ENCODE peak calls at places on chromosome 12, in eight cellular contexts. O, B, N, T, E, V, I and J are unnamed samples.

GRCh38 chr12:56488041-56488955 is at the start of gene GLS2:
- DNase-seq in T (peak), O (peak), B (peak), I (peak), V (peak), E (peak), N (peak), J (peak)

GRCh38 chr12:79206871-79207270 is 342.3 kb downstream of the SYT1 start:
- DNase-seq in N (no peak), V (no peak), I (no peak), E (no peak), O (no peak), T (no peak), B (no peak), J (no peak)

GRCh38 chr12:91493308-91493707 is 310.7 kb upstream of the DCN start:
- DNase-seq in I (no peak), N (no peak), V (no peak), E (no peak), T (no peak), O (no peak), B (no peak), J (no peak)

GRCh38 chr12:72271401-72271740 is 799 bp upstream of the TRHDE start:
- DNase-seq in B (peak), N (no peak), T (no peak), O (peak), E (no peak), I (peak), V (peak), J (peak)

GRCh38 chr12:109951136-109951535 is 45.0 kb downstream of the GIT2 start:
- DNase-seq in O (no peak), V (no peak), T (no peak), B (no peak), E (no peak), N (no peak), I (no peak), J (no peak)

GRCh38 chr12:124914392-124915248 is at the start of gene UBC:
- DNase-seq in N (peak), T (peak), O (peak), V (peak), I (no peak), E (peak), B (no peak), J (peak)

GRCh38 chr12:53051058-53051880 is 1.4 kb downstream of the TNS2 start:
- DNase-seq in I (no peak), T (no peak), E (no peak), O (no peak), B (no peak), V (peak), N (peak), J (peak)

GRCh38 chr12:30985814-30986452 is 59.4 kb downstream of the TSPAN11 start:
- DNase-seq in T (no peak), E (peak), I (peak), V (peak), O (peak), B (peak), N (peak), J (peak)

GRCh38 chr12:2683283-2684025 is 111.3 kb upstream of the FKBP4 start:
- DNase-seq in T (no peak), O (no peak), E (no peak), I (no peak), N (peak), B (no peak), V (no peak), J (no peak)

GRCh38 chr12:104680070-104680469 is 223.3 kb downstream of the CHST11 start:
- DNase-seq in B (peak), E (no peak), T (no peak), I (no peak), N (peak), V (no peak), O (no peak), J (no peak)

GRCh38 chr12:7017870-7018349 is 366 bp downstream of the LPCAT3 start:
- DNase-seq in T (no peak), B (no peak), O (peak), V (no peak), E (no peak), I (peak), N (no peak), J (peak)

GRCh38 chr12:130715996-130716917 is at the start of gene RIMBP2:
- DNase-seq in E (no peak), I (no peak), V (peak), N (peak), O (no peak), T (no peak), B (peak), J (peak)

GRCh38 chr12:56801661-56802622 is 38.8 kb downstream of the HSD17B6 start:
- DNase-seq in O (no peak), B (no peak), V (no peak), E (no peak), N (peak), T (no peak), I (no peak), J (no peak)

GRCh38 chr12:45509187-45509586 is 220.3 kb upstream of the ARID2 start:
- DNase-seq in N (no peak), I (no peak), O (no peak), B (no peak), T (no peak), V (no peak), E (no peak), J (no peak)

GRCh38 chr12:13169255-13169654 is 27.3 kb upstream of the EMP1 start:
- DNase-seq in T (no peak), N (no peak), V (no peak), E (no peak), I (no peak), O (no peak), B (no peak), J (no peak)

GRCh38 chr12:69057742-69058141 is 124.8 kb upstream of the CPM start:
- DNase-seq in I (no peak), T (no peak), N (no peak), E (no peak), V (no peak), O (no peak), B (no peak), J (no peak)

GRCh38 chr12:111313833-111314259 is 55.0 kb downstream of the PHETA1 start:
- DNase-seq in N (peak), T (peak), O (peak), E (peak), I (peak), B (peak), V (peak), J (peak)

GRCh38 chr12:80044694-80045046 is 54.7 kb upstream of the OTOGL start:
- DNase-seq in E (no peak), B (no peak), T (no peak), V (no peak), O (no peak), N (no peak), I (no peak), J (no peak)